ENCODE peak calls at places on chromosomes 16 and 17, in four cellular contexts. One of them, this sample, is unnamed.
A peak's percentile ranks its signal among the peaks of the same experiment; 100 is the strongest.

GRCh38 chr17:18028684-18029540 is 10.1 kb downstream of the ATPAF2 start:
- DNase-seq in spleen: no peak
- DNase-seq in stimulated activated CD8-positive, alpha-beta memory T cell treated with anti-CD3 and anti-CD28 coated beads, Interleukin-12 subunit alpha, Interleukin-12 subunit beta, amount 100 ng/mL, for 4 hours: no peak
- DNase-seq in T-helper 2 cell: no peak
- DNase-seq in this sample: no peak

GRCh38 chr17:70041061-70041460 is 34.0 kb upstream of the KCNJ16 start:
- DNase-seq in stimulated activated CD8-positive, alpha-beta memory T cell treated with anti-CD3 and anti-CD28 coated beads, Interleukin-12 subunit alpha, Interleukin-12 subunit beta, amount 100 ng/mL, for 4 hours: no peak
- DNase-seq in spleen: no peak
- DNase-seq in T-helper 2 cell: no peak
- DNase-seq in this sample: no peak

GRCh38 chr16:83538707-83539106 is 269.1 kb upstream of the HSBP1 start:
- DNase-seq in T-helper 2 cell: no peak
- DNase-seq in stimulated activated CD8-positive, alpha-beta memory T cell treated with anti-CD3 and anti-CD28 coated beads, Interleukin-12 subunit alpha, Interleukin-12 subunit beta, amount 100 ng/mL, for 4 hours: no peak
- DNase-seq in spleen: no peak
- DNase-seq in this sample: no peak

GRCh38 chr17:40314557-40314953 is 5.6 kb downstream of the RARA start:
- DNase-seq in stimulated activated CD8-positive, alpha-beta memory T cell treated with anti-CD3 and anti-CD28 coated beads, Interleukin-12 subunit alpha, Interleukin-12 subunit beta, amount 100 ng/mL, for 4 hours: peak; percentile 83
- DNase-seq in spleen: peak; percentile 96
- DNase-seq in T-helper 2 cell: peak; percentile 91
- DNase-seq in this sample: peak; percentile 93

GRCh38 chr17:57178839-57179238 is 77.5 kb upstream of the MSI2 start:
- DNase-seq in spleen: no peak
- DNase-seq in T-helper 2 cell: peak; percentile 5
- DNase-seq in stimulated activated CD8-positive, alpha-beta memory T cell treated with anti-CD3 and anti-CD28 coated beads, Interleukin-12 subunit alpha, Interleukin-12 subunit beta, amount 100 ng/mL, for 4 hours: no peak
- DNase-seq in this sample: no peak

GRCh38 chr17:8696951-8697745 is 47.5 kb downstream of the CCDC42 start:
- DNase-seq in spleen: no peak
- DNase-seq in T-helper 2 cell: no peak
- DNase-seq in stimulated activated CD8-positive, alpha-beta memory T cell treated with anti-CD3 and anti-CD28 coated beads, Interleukin-12 subunit alpha, Interleukin-12 subunit beta, amount 100 ng/mL, for 4 hours: no peak
- DNase-seq in this sample: peak; percentile 74

GRCh38 chr17:17545031-17545820 is 46.3 kb downstream of the PEMT start:
- DNase-seq in stimulated activated CD8-positive, alpha-beta memory T cell treated with anti-CD3 and anti-CD28 coated beads, Interleukin-12 subunit alpha, Interleukin-12 subunit beta, amount 100 ng/mL, for 4 hours: no peak
- DNase-seq in T-helper 2 cell: no peak
- DNase-seq in spleen: no peak
- DNase-seq in this sample: no peak

GRCh38 chr16:54282202-54282922 is 4.2 kb downstream of the IRX3 start:
- DNase-seq in spleen: no peak
- DNase-seq in T-helper 2 cell: peak; percentile 60
- DNase-seq in stimulated activated CD8-positive, alpha-beta memory T cell treated with anti-CD3 and anti-CD28 coated beads, Interleukin-12 subunit alpha, Interleukin-12 subunit beta, amount 100 ng/mL, for 4 hours: no peak
- DNase-seq in this sample: no peak

GRCh38 chr16:67237396-67238277 is 9.6 kb downstream of the FHOD1 start:
- DNase-seq in spleen: peak; percentile 65
- DNase-seq in T-helper 2 cell: no peak
- DNase-seq in stimulated activated CD8-positive, alpha-beta memory T cell treated with anti-CD3 and anti-CD28 coated beads, Interleukin-12 subunit alpha, Interleukin-12 subunit beta, amount 100 ng/mL, for 4 hours: no peak
- DNase-seq in this sample: no peak

GRCh38 chr16:61681124-61681523 is 355.1 kb downstream of the CDH8 start:
- DNase-seq in spleen: no peak
- DNase-seq in stimulated activated CD8-positive, alpha-beta memory T cell treated with anti-CD3 and anti-CD28 coated beads, Interleukin-12 subunit alpha, Interleukin-12 subunit beta, amount 100 ng/mL, for 4 hours: no peak
- DNase-seq in T-helper 2 cell: no peak
- DNase-seq in this sample: no peak

GRCh38 chr16:48647794-48648193 is 37.8 kb upstream of the N4BP1 start:
- DNase-seq in T-helper 2 cell: no peak
- DNase-seq in stimulated activated CD8-positive, alpha-beta memory T cell treated with anti-CD3 and anti-CD28 coated beads, Interleukin-12 subunit alpha, Interleukin-12 subunit beta, amount 100 ng/mL, for 4 hours: no peak
- DNase-seq in spleen: no peak
- DNase-seq in this sample: no peak

GRCh38 chr16:49455181-49455990 is 81.8 kb downstream of the C16orf78 start:
- DNase-seq in spleen: peak; percentile 56
- DNase-seq in T-helper 2 cell: no peak
- DNase-seq in stimulated activated CD8-positive, alpha-beta memory T cell treated with anti-CD3 and anti-CD28 coated beads, Interleukin-12 subunit alpha, Interleukin-12 subunit beta, amount 100 ng/mL, for 4 hours: no peak
- DNase-seq in this sample: no peak

GRCh38 chr17:74212262-74212912 is 984 bp upstream of the TTYH2 start:
- DNase-seq in T-helper 2 cell: no peak
- DNase-seq in stimulated activated CD8-positive, alpha-beta memory T cell treated with anti-CD3 and anti-CD28 coated beads, Interleukin-12 subunit alpha, Interleukin-12 subunit beta, amount 100 ng/mL, for 4 hours: no peak
- DNase-seq in spleen: peak; percentile 82
- DNase-seq in this sample: peak; percentile 54

GRCh38 chr16:89826531-89827382 is 1.5 kb upstream of the SPIRE2 start:
- DNase-seq in T-helper 2 cell: no peak
- DNase-seq in stimulated activated CD8-positive, alpha-beta memory T cell treated with anti-CD3 and anti-CD28 coated beads, Interleukin-12 subunit alpha, Interleukin-12 subunit beta, amount 100 ng/mL, for 4 hours: no peak
- DNase-seq in spleen: no peak
- DNase-seq in this sample: peak; percentile 24

GRCh38 chr16:27461483-27462171 is 59.7 kb downstream of the IL21R start:
- DNase-seq in spleen: peak; percentile 72
- DNase-seq in T-helper 2 cell: no peak
- DNase-seq in stimulated activated CD8-positive, alpha-beta memory T cell treated with anti-CD3 and anti-CD28 coated beads, Interleukin-12 subunit alpha, Interleukin-12 subunit beta, amount 100 ng/mL, for 4 hours: no peak
- DNase-seq in this sample: no peak

GRCh38 chr17:59372138-59372751 is 40.8 kb downstream of the YPEL2 start:
- DNase-seq in stimulated activated CD8-positive, alpha-beta memory T cell treated with anti-CD3 and anti-CD28 coated beads, Interleukin-12 subunit alpha, Interleukin-12 subunit beta, amount 100 ng/mL, for 4 hours: no peak
- DNase-seq in T-helper 2 cell: peak; percentile 27
- DNase-seq in spleen: no peak
- DNase-seq in this sample: peak; percentile 96

GRCh38 chr17:75697651-75698291 is 23.5 kb upstream of the ITGB4 start:
- DNase-seq in stimulated activated CD8-positive, alpha-beta memory T cell treated with anti-CD3 and anti-CD28 coated beads, Interleukin-12 subunit alpha, Interleukin-12 subunit beta, amount 100 ng/mL, for 4 hours: no peak
- DNase-seq in T-helper 2 cell: no peak
- DNase-seq in spleen: no peak
- DNase-seq in this sample: no peak

GRCh38 chr16:84595052-84595481 is 22.8 kb downstream of the COTL1 start:
- DNase-seq in T-helper 2 cell: peak; percentile 59
- DNase-seq in spleen: no peak
- DNase-seq in stimulated activated CD8-positive, alpha-beta memory T cell treated with anti-CD3 and anti-CD28 coated beads, Interleukin-12 subunit alpha, Interleukin-12 subunit beta, amount 100 ng/mL, for 4 hours: no peak
- DNase-seq in this sample: no peak

GRCh38 chr16:58016841-58017446 is 8.6 kb upstream of the MMP15 start:
- DNase-seq in T-helper 2 cell: no peak
- DNase-seq in stimulated activated CD8-positive, alpha-beta memory T cell treated with anti-CD3 and anti-CD28 coated beads, Interleukin-12 subunit alpha, Interleukin-12 subunit beta, amount 100 ng/mL, for 4 hours: no peak
- DNase-seq in spleen: peak; percentile 45
- DNase-seq in this sample: no peak

GRCh38 chr16:85517154-85517553 is 96.0 kb upstream of the GSE1 start:
- DNase-seq in T-helper 2 cell: no peak
- DNase-seq in stimulated activated CD8-positive, alpha-beta memory T cell treated with anti-CD3 and anti-CD28 coated beads, Interleukin-12 subunit alpha, Interleukin-12 subunit beta, amount 100 ng/mL, for 4 hours: no peak
- DNase-seq in spleen: no peak
- DNase-seq in this sample: no peak

GRCh38 chr16:87064731-87065720 is 252.2 kb downstream of the C16orf95 start:
- DNase-seq in T-helper 2 cell: no peak
- DNase-seq in stimulated activated CD8-positive, alpha-beta memory T cell treated with anti-CD3 and anti-CD28 coated beads, Interleukin-12 subunit alpha, Interleukin-12 subunit beta, amount 100 ng/mL, for 4 hours: no peak
- DNase-seq in spleen: no peak
- DNase-seq in this sample: no peak

GRCh38 chr16:88558457-88559442 is 11.5 kb upstream of the ZC3H18 start:
- DNase-seq in stimulated activated CD8-positive, alpha-beta memory T cell treated with anti-CD3 and anti-CD28 coated beads, Interleukin-12 subunit alpha, Interleukin-12 subunit beta, amount 100 ng/mL, for 4 hours: no peak
- DNase-seq in T-helper 2 cell: peak; percentile 42
- DNase-seq in spleen: peak; percentile 84
- DNase-seq in this sample: peak; percentile 69

GRCh38 chr17:20935740-20936139 is 107.1 kb downstream of the USP22 start:
- DNase-seq in stimulated activated CD8-positive, alpha-beta memory T cell treated with anti-CD3 and anti-CD28 coated beads, Interleukin-12 subunit alpha, Interleukin-12 subunit beta, amount 100 ng/mL, for 4 hours: no peak
- DNase-seq in T-helper 2 cell: no peak
- DNase-seq in spleen: no peak
- DNase-seq in this sample: peak; percentile 62

GRCh38 chr17:6643460-6644125 is 2.7 kb downstream of the TXNDC17 start:
- DNase-seq in spleen: no peak
- DNase-seq in T-helper 2 cell: no peak
- DNase-seq in stimulated activated CD8-positive, alpha-beta memory T cell treated with anti-CD3 and anti-CD28 coated beads, Interleukin-12 subunit alpha, Interleukin-12 subunit beta, amount 100 ng/mL, for 4 hours: no peak
- DNase-seq in this sample: peak; percentile 73